ENCODE peak calls at places on chromosomes 4 and X, in ten cellular contexts. H is GM12864, K is skeletal muscle cell, R is BJ, X is astrocyte of the spinal cord, W is foreskin fibroblast, V is right atrium auricular region, F is GM23248, J is MG63, G is PC-9. U is an unnamed sample.

GRCh38 chrX:66262807-66263206 is 98.8 kb downstream of the HEPH start:
- DNase-seq in H (no peak), K (no peak), R (no peak), X (no peak), W (no peak), V (no peak), F (no peak), J (no peak), G (no peak), U (no peak)

GRCh38 chrX:100207331-100208024 is 202.6 kb downstream of the PCDH19 start:
- DNase-seq in H (no peak), K (no peak), R (no peak), X (no peak), W (no peak), V (no peak), F (no peak), J (no peak), G (no peak), U (no peak)

GRCh38 chr4:21835712-21836111 is 112.9 kb downstream of the KCNIP4 start:
- DNase-seq in H (no peak), K (no peak), R (no peak), X (no peak), W (peak), V (no peak), F (no peak), J (no peak), G (no peak), U (no peak)

GRCh38 chrX:19949340-19949739 is 41.5 kb downstream of the BCLAF3 start:
- DNase-seq in H (no peak), K (no peak), R (no peak), X (no peak), W (no peak), V (no peak), F (no peak), J (no peak), G (no peak), U (no peak)

GRCh38 chrX:13371191-13371590 is 51.3 kb upstream of the ATXN3L start:
- DNase-seq in H (no peak), K (no peak), R (no peak), X (no peak), W (no peak), V (no peak), F (no peak), J (no peak), G (no peak), U (no peak)

GRCh38 chr4:83639849-83640493 is 104.1 kb downstream of the GPAT3 start:
- DNase-seq in H (peak), K (peak), R (no peak), X (peak), W (peak), V (no peak), F (peak), J (no peak), G (peak), U (peak)

GRCh38 chrX:97597954-97598353 is 714.2 kb downstream of the RPA4 start:
- DNase-seq in H (no peak), K (no peak), R (no peak), X (no peak), W (no peak), V (no peak), F (no peak), J (no peak), G (no peak), U (peak)

GRCh38 chr4:81518762-81519427 is 47.2 kb upstream of the RASGEF1B start:
- DNase-seq in H (no peak), K (no peak), R (no peak), X (no peak), W (no peak), V (no peak), F (no peak), J (no peak), G (no peak), U (no peak)

GRCh38 chr4:189215574-189215973 is 725.1 kb upstream of the FRG1 start:
- DNase-seq in H (no peak), K (no peak), R (no peak), X (no peak), W (no peak), V (no peak), F (no peak), J (no peak), G (no peak), U (no peak)

GRCh38 chr4:156933633-156934258 is 37.9 kb downstream of the PDGFC start:
- DNase-seq in H (no peak), K (peak), R (no peak), X (peak), W (peak), V (no peak), F (peak), J (no peak), G (peak), U (no peak)

GRCh38 chrX:63250253-63250868 is 100.8 kb downstream of the SPIN4 start:
- DNase-seq in H (peak), K (peak), R (peak), X (peak), W (peak), V (no peak), F (peak), J (peak), G (peak), U (peak)

GRCh38 chr4:16705341-16705740 is 193.1 kb downstream of the LDB2 start:
- DNase-seq in H (no peak), K (no peak), R (no peak), X (no peak), W (no peak), V (no peak), F (no peak), J (no peak), G (no peak), U (no peak)

GRCh38 chr4:153153339-153153851 is 50.8 kb upstream of the TRIM2 start:
- DNase-seq in H (no peak), K (no peak), R (no peak), X (peak), W (peak), V (no peak), F (peak), J (peak), G (peak), U (peak)

GRCh38 chr4:20625460-20625859 is 74.8 kb upstream of the PACRGL start:
- DNase-seq in H (no peak), K (no peak), R (no peak), X (no peak), W (no peak), V (no peak), F (no peak), J (no peak), G (no peak), U (no peak)

GRCh38 chr4:1215347-1216075 is 33.4 kb downstream of the CTBP1 start:
- DNase-seq in H (peak), K (no peak), R (no peak), X (no peak), W (peak), V (no peak), F (no peak), J (no peak), G (no peak), U (no peak)

GRCh38 chr4:11624370-11624769 is 195.7 kb upstream of the HS3ST1 start:
- DNase-seq in H (no peak), K (no peak), R (no peak), X (no peak), W (no peak), V (no peak), F (no peak), J (no peak), G (peak), U (no peak)

GRCh38 chr4:127856485-127857447 is 23.9 kb upstream of the PLK4 start:
- DNase-seq in H (no peak), K (peak), R (peak), X (peak), W (peak), V (no peak), F (peak), J (peak), G (peak), U (no peak)

GRCh38 chr4:1595789-1596325 is 88.3 kb downstream of the FAM53A start:
- DNase-seq in H (no peak), K (no peak), R (no peak), X (no peak), W (no peak), V (no peak), F (no peak), J (no peak), G (no peak), U (peak)

GRCh38 chr4:48017108-48017527 is 546 bp downstream of the NIPAL1 start:
- DNase-seq in H (no peak), K (peak), R (no peak), X (peak), W (peak), V (no peak), F (peak), J (peak), G (peak), U (peak)

GRCh38 chrX:134623293-134624045 is 34.8 kb downstream of the PLAC1 start:
- DNase-seq in H (no peak), K (no peak), R (no peak), X (peak), W (no peak), V (no peak), F (no peak), J (no peak), G (no peak), U (no peak)

GRCh38 chr4:144645102-144645469 is 870 bp upstream of the HHIP start:
- DNase-seq in H (no peak), K (no peak), R (no peak), X (peak), W (peak), V (no peak), F (no peak), J (no peak), G (no peak), U (no peak)

GRCh38 chrX:112233164-112233563 is 150.6 kb upstream of the TRPC5 start:
- DNase-seq in H (no peak), K (no peak), R (no peak), X (no peak), W (no peak), V (no peak), F (no peak), J (no peak), G (no peak), U (no peak)

GRCh38 chrX:73401591-73402266 is 45.1 kb upstream of the CDX4 start:
- DNase-seq in H (no peak), K (no peak), R (no peak), X (no peak), W (no peak), V (no peak), F (no peak), J (no peak), G (no peak), U (no peak)

GRCh38 chrX:78092296-78092695 is 11.8 kb upstream of the PGK1 start:
- DNase-seq in H (no peak), K (no peak), R (peak), X (peak), W (peak), V (no peak), F (peak), J (peak), G (no peak), U (peak)

GRCh38 chrX:72694170-72694569 is 19.9 kb downstream of the PHKA1 start:
- DNase-seq in H (no peak), K (no peak), R (no peak), X (no peak), W (no peak), V (no peak), F (no peak), J (no peak), G (peak), U (no peak)

GRCh38 chr4:1500231-1500965 is 94.2 kb upstream of the NKX1-1 start:
- DNase-seq in H (no peak), K (no peak), R (no peak), X (no peak), W (no peak), V (no peak), F (no peak), J (no peak), G (no peak), U (peak)

GRCh38 chr4:65968873-65969272 is 298.6 kb upstream of the EPHA5 start:
- DNase-seq in H (no peak), K (no peak), R (peak), X (peak), W (no peak), V (no peak), F (no peak), J (no peak), G (no peak), U (no peak)

GRCh38 chr4:6751611-6752485 is 30.7 kb upstream of the KIAA0232 start:
- DNase-seq in H (no peak), K (no peak), R (no peak), X (no peak), W (no peak), V (no peak), F (no peak), J (no peak), G (peak), U (no peak)

GRCh38 chrX:71618303-71618721 is at the start of gene CXCR3:
- DNase-seq in H (no peak), K (no peak), R (no peak), X (peak), W (no peak), V (no peak), F (no peak), J (peak), G (no peak), U (no peak)

GRCh38 chr4:149784018-149784417 is 31.6 kb downstream of the IQCM start:
- DNase-seq in H (no peak), K (no peak), R (no peak), X (peak), W (peak), V (no peak), F (peak), J (no peak), G (no peak), U (no peak)

GRCh38 chr4:8690216-8690786 is 97.7 kb downstream of the CPZ start:
- DNase-seq in H (no peak), K (no peak), R (no peak), X (no peak), W (no peak), V (no peak), F (no peak), J (no peak), G (no peak), U (peak)

DNA sequence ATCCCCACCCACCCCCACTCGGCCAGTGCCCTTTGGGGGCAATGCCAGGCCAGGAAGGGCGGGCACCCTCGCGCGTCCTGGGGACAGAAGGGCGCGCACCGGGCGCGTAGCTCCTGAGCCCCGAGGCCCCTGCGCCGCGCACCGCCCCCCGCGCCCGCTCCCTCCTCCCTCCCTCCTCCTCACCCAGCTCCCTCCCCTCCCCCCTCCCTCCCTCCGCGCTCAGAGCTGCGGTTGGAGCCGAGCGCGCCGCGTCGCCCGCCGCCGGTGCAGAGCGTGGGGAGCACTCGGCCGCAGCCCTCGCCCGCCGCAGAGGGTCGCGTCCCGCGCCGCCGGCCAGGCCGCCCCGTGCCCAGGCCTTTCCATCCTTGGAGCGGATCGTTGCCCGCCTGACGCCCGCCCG is at the start of gene ATP2B3:
- DNase-seq in H (no peak), K (no peak), R (no peak), X (no peak), W (no peak), V (no peak), F (no peak), J (no peak), G (no peak), U (peak)
- H3K4me3 ChIP-seq in H (no peak), K (no peak), R (no peak), X (no peak), W (no peak), V (no peak), F (no peak), J (no peak), G (no peak), U (peak)

DNA sequence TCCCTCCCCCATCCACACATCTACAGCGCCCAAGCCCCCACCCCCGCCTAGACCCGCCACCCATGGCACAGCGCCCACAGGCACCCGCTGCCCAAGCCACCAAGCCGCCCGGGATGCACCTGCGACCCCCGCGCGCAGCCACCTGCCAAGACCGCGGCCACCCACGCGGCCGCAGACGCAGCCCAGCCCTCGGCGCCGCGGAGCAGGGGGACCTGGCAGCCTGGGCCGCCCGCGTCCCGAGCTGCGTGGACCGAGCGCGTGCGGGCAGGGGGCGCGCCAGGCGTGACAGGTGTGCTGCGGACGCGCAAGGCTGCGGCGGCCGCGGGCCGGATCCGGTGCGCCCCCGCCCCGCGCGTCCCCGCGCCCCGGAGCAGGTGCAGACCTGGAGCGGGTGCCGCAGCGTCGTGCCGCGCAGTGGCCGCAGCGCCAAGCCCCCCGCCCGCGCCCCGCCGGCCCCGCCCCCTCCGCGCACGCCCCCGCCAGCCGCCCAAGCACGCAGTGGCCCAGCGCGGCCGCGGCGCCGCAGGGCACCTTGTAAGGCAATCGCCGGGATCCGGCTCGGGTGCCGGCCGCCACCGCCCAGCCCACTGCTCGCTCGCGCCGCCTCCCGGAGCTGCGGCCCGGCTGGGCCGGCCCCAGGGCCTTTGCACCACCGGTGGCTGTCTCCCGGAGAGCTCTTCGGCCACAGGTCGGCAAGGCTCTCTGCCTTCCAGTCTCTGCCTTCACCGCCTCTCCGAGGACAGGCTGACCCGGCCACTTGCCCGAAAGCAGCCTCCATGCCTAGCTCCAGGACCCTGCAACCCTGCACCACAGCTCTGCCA is at the start of gene PNCK:
- DNase-seq in H (no peak), K (no peak), R (no peak), X (no peak), W (no peak), V (no peak), F (no peak), J (no peak), G (no peak), U (peak)
- H3K4me3 ChIP-seq in H (no peak), K (no peak), R (no peak), X (no peak), W (no peak), V (no peak), F (no peak), J (no peak), G (no peak), U (peak)

DNA sequence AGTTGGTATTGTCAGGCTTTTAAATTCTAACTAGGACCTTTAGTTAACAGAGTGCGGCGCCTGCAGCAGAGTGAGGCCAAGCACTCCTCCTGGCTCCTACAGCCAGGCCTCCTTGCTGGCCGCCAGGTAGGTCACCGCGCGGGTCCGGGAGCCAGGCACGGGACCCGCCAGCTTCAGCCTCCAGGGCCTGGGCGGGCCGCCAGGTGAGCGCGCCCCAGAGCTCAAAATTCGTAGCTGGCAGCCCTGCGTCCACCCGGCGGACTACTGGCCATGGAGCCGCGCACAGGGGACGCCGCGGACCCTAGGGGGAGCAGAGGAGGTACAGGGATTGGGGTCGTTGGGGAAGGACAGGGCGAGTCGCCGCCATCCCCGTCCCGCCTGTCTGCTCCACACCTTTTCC is at the start of gene MAGIX:
- DNase-seq in H (no peak), K (no peak), R (no peak), X (no peak), W (no peak), V (no peak), F (no peak), J (no peak), G (no peak), U (peak)
- H3K4me3 ChIP-seq in H (peak), K (peak), R (peak), X (peak), W (peak), V (peak), F (peak), J (peak), G (peak), U (peak)

DNA sequence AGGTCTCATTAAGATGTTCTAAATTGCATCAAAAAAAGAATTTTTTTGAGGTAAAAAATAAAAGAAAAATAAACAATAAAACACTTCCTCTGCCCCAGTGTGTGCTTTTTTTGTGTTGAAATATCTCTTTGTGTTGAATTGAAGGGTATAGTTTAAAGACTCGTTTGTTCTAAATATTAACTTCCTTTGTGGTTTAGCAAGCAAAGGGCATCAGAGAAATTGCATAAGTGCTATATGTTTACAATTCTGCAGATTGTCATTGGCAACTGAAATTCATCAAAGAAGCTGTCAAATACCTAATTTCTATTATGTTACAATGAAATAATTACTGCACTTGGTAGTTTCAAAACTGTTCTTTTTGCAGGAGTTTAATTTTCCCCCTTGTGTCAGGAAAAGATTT is 260.5 kb downstream of the DKK2 start:
- DNase-seq in H (no peak), K (no peak), R (no peak), X (no peak), W (no peak), V (no peak), F (no peak), J (no peak), G (no peak), U (no peak)
- H3K4me3 ChIP-seq in H (no peak), K (no peak), R (no peak), X (no peak), W (no peak), V (no peak), F (no peak), J (no peak), G (no peak), U (no peak)

U was measured in H7.